ENCODE peak calls at places on chromosomes 3 and 15, in eight cellular contexts. W is left lung, Q is A549, Y is pancreas, X is IMR-90, N is BJ, L is foreskin fibroblast, H is adrenal gland. S is an unnamed sample.

GRCh38 chr15:62606376-62607164 is 436.0 kb upstream of the TPM1 start:
- DNase-seq in W (no peak), Q (peak), Y (peak), X (peak), N (peak), L (peak), H (no peak), S (no peak)

GRCh38 chr3:52685285-52685704 is 418 bp downstream of the PBRM1 start:
- DNase-seq in W (peak), Q (peak), Y (peak), X (no peak), N (no peak), L (peak), H (peak), S (peak)

GRCh38 chr3:71425491-71426071 is 157.9 kb downstream of the FOXP1 start:
- DNase-seq in W (no peak), Q (no peak), Y (no peak), X (peak), N (peak), L (peak), H (no peak), S (no peak)

GRCh38 chr15:91186892-91187644 is 87.0 kb downstream of the SV2B start:
- DNase-seq in W (no peak), Q (no peak), Y (peak), X (peak), N (no peak), L (no peak), H (peak), S (no peak)

GRCh38 chr15:92903588-92903955 is 3.4 kb downstream of the CHD2 start:
- DNase-seq in W (no peak), Q (no peak), Y (no peak), X (no peak), N (no peak), L (no peak), H (no peak), S (no peak)

GRCh38 chr3:169946336-169946735 is 20.3 kb upstream of the SEC62 start:
- DNase-seq in W (no peak), Q (no peak), Y (no peak), X (no peak), N (no peak), L (no peak), H (no peak), S (no peak)

GRCh38 chr3:18076301-18076700 is 333.9 kb upstream of the TBC1D5 start:
- DNase-seq in W (no peak), Q (no peak), Y (no peak), X (no peak), N (no peak), L (no peak), H (no peak), S (no peak)

GRCh38 chr3:142930510-142930909 is 33.0 kb downstream of the PAQR9 start:
- DNase-seq in W (no peak), Q (no peak), Y (no peak), X (no peak), N (no peak), L (peak), H (no peak), S (no peak)

GRCh38 chr3:15974647-15975046 is 176.9 kb upstream of the ANKRD28 start:
- DNase-seq in W (no peak), Q (no peak), Y (no peak), X (no peak), N (no peak), L (no peak), H (no peak), S (no peak)

GRCh38 chr3:108242776-108243175 is 20.6 kb upstream of the IFT57 start:
- DNase-seq in W (no peak), Q (no peak), Y (no peak), X (no peak), N (no peak), L (no peak), H (no peak), S (no peak)

GRCh38 chr3:39180183-39180545 is 12.2 kb downstream of the XIRP1 start:
- DNase-seq in W (no peak), Q (no peak), Y (no peak), X (no peak), N (no peak), L (no peak), H (no peak), S (no peak)

GRCh38 chr3:46368569-46368968 is 2.2 kb upstream of the CCR5 start:
- DNase-seq in W (peak), Q (no peak), Y (no peak), X (no peak), N (no peak), L (no peak), H (peak), S (peak)

GRCh38 chr3:733313-733712 is 359.5 kb upstream of the CNTN6 start:
- DNase-seq in W (no peak), Q (no peak), Y (no peak), X (no peak), N (no peak), L (no peak), H (no peak), S (no peak)

GRCh38 chr15:72168131-72168825 is 29.3 kb downstream of the GRAMD2A start:
- DNase-seq in W (no peak), Q (no peak), Y (no peak), X (peak), N (no peak), L (peak), H (no peak), S (no peak)

GRCh38 chr3:10401990-10402761 is 81.3 kb upstream of the SEC13 start:
- DNase-seq in W (peak), Q (no peak), Y (no peak), X (no peak), N (no peak), L (no peak), H (no peak), S (no peak)

GRCh38 chr3:189776163-189776824 is 145.1 kb downstream of the TP63 start:
- DNase-seq in W (no peak), Q (no peak), Y (no peak), X (no peak), N (no peak), L (no peak), H (no peak), S (no peak)

GRCh38 chr3:75001330-75001729 is 386.9 kb upstream of the CNTN3 start:
- DNase-seq in W (no peak), Q (no peak), Y (no peak), X (peak), N (no peak), L (peak), H (no peak), S (no peak)

GRCh38 chr3:189841474-189842205 is 210.5 kb downstream of the TP63 start:
- DNase-seq in W (no peak), Q (no peak), Y (no peak), X (peak), N (no peak), L (peak), H (no peak), S (no peak)

GRCh38 chr3:126269360-126269759 is 87.8 kb downstream of the KLF15 start:
- DNase-seq in W (no peak), Q (no peak), Y (no peak), X (peak), N (no peak), L (no peak), H (no peak), S (peak)

GRCh38 chr15:65100427-65100826 is 14.6 kb downstream of the UBAP1L start:
- DNase-seq in W (no peak), Q (no peak), Y (no peak), X (no peak), N (no peak), L (no peak), H (no peak), S (no peak)

GRCh38 chr15:65101418-65101890 is 13.5 kb downstream of the UBAP1L start:
- DNase-seq in W (no peak), Q (peak), Y (no peak), X (peak), N (no peak), L (peak), H (peak), S (no peak)

GRCh38 chr15:65099336-65099735 is 15.7 kb downstream of the UBAP1L start:
- DNase-seq in W (no peak), Q (no peak), Y (no peak), X (no peak), N (no peak), L (no peak), H (no peak), S (no peak)

GRCh38 chr15:65102912-65103311 is 12.1 kb downstream of the UBAP1L start:
- DNase-seq in W (no peak), Q (no peak), Y (no peak), X (no peak), N (no peak), L (no peak), H (no peak), S (no peak)

DNA sequence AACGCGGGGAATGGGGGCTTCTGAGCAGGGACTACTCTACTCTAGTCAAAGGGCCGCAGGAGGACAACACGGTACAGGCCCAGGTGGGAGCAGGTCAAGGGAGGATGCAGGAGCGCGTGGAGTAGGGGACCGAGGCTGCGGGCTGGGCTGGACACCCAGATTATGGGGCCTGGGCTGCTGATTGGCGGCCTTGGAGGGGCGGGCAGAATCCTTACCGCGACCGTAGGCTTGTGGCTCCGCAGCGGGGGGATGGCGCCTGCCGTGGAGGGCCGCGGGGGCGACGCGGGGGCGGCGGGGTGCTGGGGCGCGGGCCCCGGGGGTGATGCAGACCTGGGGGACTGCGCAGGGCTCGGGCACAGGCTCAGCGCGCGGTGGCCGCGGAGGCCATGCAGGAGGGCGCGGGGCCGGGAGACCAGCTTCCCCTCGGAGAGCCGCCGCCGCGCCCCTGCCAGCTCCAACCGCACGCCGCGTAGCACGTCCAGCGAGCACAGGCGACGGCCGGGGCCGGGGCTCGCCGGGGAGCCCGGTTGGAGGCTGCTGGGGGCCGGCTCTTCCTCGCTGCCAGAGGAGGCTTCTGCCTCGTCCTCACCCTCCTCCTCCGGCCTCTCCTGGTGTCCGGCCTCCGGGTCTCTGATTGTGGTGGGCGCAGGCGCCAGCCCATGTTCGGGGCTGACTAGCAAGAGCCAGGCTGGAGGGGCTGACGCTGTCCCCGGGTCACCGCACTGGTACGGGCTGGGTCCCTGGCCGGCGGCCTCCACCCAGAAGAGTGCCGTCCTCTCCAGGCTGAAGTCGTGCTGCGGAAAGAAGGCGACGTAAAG is 12.9 kb downstream of the UBAP1L start:
- DNase-seq in W (no peak), Q (no peak), Y (no peak), X (no peak), N (no peak), L (no peak), H (no peak), S (no peak)
- TF ChIP-seq CTCF in W (no peak), Q (no peak), Y (no peak), X (no peak), N (no peak), L (no peak), H (no peak), S (no peak)

DNA sequence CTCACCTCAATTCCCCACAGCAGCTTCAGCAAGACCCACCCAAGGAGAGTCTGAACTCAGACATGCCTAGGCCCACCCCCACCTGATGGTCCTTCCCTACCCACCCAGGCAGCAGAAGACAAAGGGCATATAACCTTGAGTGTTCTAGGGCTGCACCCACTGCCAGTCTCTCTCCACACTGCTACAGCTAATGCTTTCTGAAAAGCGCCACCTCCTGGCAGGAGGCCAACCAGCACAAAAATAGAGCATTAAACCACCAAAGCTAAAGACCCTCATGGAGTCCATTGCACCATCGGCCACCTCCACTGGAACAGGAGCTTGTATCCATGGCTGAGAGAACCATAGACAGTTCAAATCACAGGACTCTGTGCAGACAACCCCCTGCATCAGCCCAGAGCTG is 11.3 kb upstream of the RPL39L start:
- DNase-seq in W (no peak), Q (no peak), Y (no peak), X (no peak), N (no peak), L (no peak), H (peak), S (no peak)
- TF ChIP-seq CTCF in W (no peak), Q (no peak), Y (no peak), X (no peak), N (peak), L (no peak), H (peak), S (peak)

DNA sequence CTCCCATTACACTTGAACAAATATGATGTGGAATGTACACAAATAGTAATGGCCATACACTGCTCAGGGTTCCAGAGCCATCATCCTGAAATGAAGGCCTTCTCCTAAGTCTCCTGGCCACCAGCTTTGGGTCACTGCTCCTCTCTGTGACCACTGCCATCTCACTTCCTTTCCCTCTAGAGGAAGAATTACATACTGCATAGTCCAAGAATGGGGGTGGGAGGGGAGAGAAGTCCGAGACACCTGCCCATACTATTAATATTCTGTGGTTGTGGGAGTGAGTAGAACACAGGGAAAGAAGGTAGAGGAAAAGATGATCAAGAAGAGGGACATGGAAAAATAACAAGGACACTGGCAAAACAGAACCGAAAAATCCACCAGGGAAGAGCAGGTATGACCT is 20.6 kb downstream of the ETV5 start:
- DNase-seq in W (no peak), Q (no peak), Y (no peak), X (no peak), N (no peak), L (no peak), H (no peak), S (no peak)
- TF ChIP-seq CTCF in W (no peak), Q (no peak), Y (no peak), X (no peak), N (no peak), L (no peak), H (no peak), S (no peak)

DNA sequence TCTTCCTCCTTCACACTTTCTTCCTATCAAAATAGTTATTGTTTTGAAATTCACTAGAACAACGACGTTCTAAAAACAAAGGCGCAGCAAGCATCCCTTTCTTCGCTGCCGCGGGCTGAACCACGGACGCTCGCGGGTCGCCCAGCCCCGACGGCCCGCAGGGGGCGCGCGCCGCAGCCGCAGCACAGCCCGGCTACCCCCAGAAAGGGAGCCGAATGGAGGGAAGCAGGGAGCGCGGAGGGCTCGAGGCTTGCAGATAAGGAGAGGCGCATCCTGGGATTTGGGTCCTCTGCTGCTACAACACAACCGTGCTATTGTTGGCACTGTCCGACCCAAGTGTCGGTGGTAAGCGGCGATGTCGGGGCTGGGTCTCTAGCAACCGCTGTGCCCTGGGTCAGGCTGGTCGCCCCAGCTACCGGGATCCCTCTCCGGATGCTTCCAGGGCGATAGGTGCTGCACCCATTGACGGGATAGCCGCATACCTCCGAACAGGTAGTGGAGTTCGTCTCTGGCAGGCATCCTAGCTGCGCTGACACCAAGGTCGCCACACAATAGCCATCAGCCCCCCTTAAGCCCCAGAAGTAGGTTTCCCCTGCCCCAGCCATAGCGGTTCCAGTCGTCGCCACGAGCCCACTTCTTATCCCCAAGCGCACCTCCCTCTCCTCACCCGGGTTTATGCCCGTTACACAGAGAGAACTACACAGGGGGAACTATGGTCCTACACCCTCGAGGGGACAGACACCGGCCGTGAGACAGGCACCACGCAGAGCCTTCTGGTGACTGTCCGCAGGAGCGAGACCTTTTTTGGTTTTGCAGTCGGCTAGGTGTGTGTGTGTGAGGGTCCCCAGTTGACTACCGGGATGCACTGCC is 6.0 kb downstream of the ONECUT1 start:
- DNase-seq in W (peak), Q (peak), Y (peak), X (no peak), N (no peak), L (no peak), H (no peak), S (no peak)
- TF ChIP-seq CTCF in W (peak), Q (peak), Y (peak), X (peak), N (peak), L (no peak), H (peak), S (peak)

DNA sequence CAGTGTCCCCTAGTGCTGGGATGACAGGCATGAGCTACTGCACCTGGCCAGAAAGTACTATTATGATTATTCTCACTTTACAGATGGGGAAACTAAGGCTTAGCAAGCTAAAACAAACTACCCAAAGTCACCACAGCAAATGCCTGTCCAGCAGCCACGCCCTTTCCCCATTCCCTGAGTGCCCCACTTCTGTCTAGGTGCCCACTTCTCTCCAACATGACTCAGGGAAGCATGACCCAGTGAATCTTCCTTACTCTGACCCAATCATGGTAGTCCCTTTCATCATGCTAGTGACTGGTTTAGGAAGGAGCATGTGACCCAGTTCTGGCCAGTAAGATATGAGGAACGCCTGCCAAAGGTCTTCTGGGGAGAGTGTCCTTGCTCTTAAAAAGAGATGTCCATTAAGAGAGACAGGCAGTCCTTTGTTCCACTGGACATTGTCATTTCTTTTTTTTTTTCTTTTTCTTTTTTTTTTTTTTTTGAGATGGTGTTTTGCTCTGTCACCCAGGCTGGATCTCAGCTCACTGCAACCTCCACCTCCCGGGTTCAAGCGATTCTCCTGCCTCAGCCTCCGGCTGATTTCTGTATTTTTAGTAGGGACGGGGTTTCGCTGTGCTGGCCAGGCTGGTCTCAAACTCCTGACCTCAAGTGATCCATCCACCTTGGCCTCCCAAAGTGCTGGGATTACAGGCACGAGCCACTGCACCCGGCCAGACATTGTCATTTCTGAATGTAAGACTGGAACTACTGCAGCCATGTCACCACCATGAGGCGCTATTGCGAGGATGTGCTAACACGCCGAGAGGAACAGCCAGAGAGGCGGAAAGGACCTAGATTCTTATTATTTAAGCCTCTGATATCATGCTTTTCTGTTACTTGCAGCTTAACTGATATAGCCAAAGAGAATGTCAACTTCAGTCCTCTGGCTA is 19.8 kb downstream of the MEGF11 start:
- DNase-seq in W (no peak), Q (no peak), Y (no peak), X (no peak), N (no peak), L (peak), H (peak), S (no peak)
- TF ChIP-seq CTCF in W (no peak), Q (peak), Y (no peak), X (no peak), N (no peak), L (no peak), H (no peak), S (no peak)

GRCh38 chr3:140470962-140471361 is 206.9 kb upstream of the TRIM42 start:
- DNase-seq in W (no peak), Q (no peak), Y (no peak), X (no peak), N (no peak), L (peak), H (no peak), S (no peak)
- TF ChIP-seq CTCF in W (no peak), Q (no peak), Y (no peak), X (no peak), N (no peak), L (no peak), H (no peak), S (no peak)

GRCh38 chr3:40782086-40782721 is 257.4 kb downstream of the ZNF621 start:
- DNase-seq in W (no peak), Q (no peak), Y (no peak), X (no peak), N (no peak), L (no peak), H (no peak), S (no peak)
- TF ChIP-seq CTCF in W (no peak), Q (no peak), Y (no peak), X (no peak), N (no peak), L (no peak), H (no peak), S (no peak)

S was measured in osteocyte.